ENCODE peak calls at places on chromosomes 16 and 17, in eight cellular contexts. H is MM.1S, K is body of pancreas, X is HCT116, L is left ventricle myocardium inferior, O is OCI-LY7, Y is BE2C, D is AG10803. N is an unnamed sample.

GRCh38 chr16:69107311-69107962 is 2.0 kb downstream of the HAS3 start:
- DNase-seq in H (no peak), K (peak), X (no peak), L (peak), O (no peak), Y (no peak), D (peak), N (no peak)

GRCh38 chr17:45813051-45813731 is 29.1 kb downstream of the CRHR1 start:
- DNase-seq in H (no peak), K (no peak), X (no peak), L (no peak), O (no peak), Y (no peak), D (no peak), N (peak)

GRCh38 chr17:80316431-80316830 is 55.8 kb downstream of the RNF213 start:
- DNase-seq in H (no peak), K (no peak), X (no peak), L (no peak), O (no peak), Y (no peak), D (no peak), N (no peak)

GRCh38 chr16:60413969-60414368 is 1622.3 kb downstream of the CDH8 start:
- DNase-seq in H (no peak), K (no peak), X (no peak), L (no peak), O (no peak), Y (no peak), D (no peak), N (no peak)

GRCh38 chr16:87411375-87412271 is 19.5 kb downstream of the MAP1LC3B start:
- DNase-seq in H (no peak), K (no peak), X (no peak), L (peak), O (no peak), Y (no peak), D (no peak), N (no peak)

GRCh38 chr17:79667746-79668145 is 56.9 kb upstream of the RBFOX3 start:
- DNase-seq in H (no peak), K (no peak), X (no peak), L (peak), O (no peak), Y (no peak), D (no peak), N (no peak)

GRCh38 chr17:70608193-70608592 is 438.9 kb downstream of the KCNJ2 start:
- DNase-seq in H (no peak), K (no peak), X (no peak), L (no peak), O (no peak), Y (no peak), D (no peak), N (peak)

GRCh38 chr17:82627827-82628226 is 20.4 kb downstream of the WDR45B start:
- DNase-seq in H (no peak), K (no peak), X (no peak), L (no peak), O (no peak), Y (no peak), D (no peak), N (no peak)

GRCh38 chr17:17859909-17860760 is 23.3 kb upstream of the SREBF1 start:
- DNase-seq in H (peak), K (peak), X (no peak), L (peak), O (peak), Y (peak), D (peak), N (peak)

GRCh38 chr16:77295896-77296295 is 96.7 kb downstream of the SYCE1L start:
- DNase-seq in H (no peak), K (no peak), X (no peak), L (no peak), O (no peak), Y (no peak), D (no peak), N (peak)

GRCh38 chr16:9333515-9333914 is 242.1 kb downstream of the HAPSTR1 start:
- DNase-seq in H (no peak), K (no peak), X (no peak), L (no peak), O (no peak), Y (no peak), D (no peak), N (no peak)

GRCh38 chr17:35498429-35499178 is 38.9 kb downstream of the SLFN12L start:
- DNase-seq in H (no peak), K (no peak), X (no peak), L (no peak), O (no peak), Y (no peak), D (no peak), N (no peak)

GRCh38 chr16:629289-630023 is 1.3 kb upstream of the WFIKKN1 start:
- DNase-seq in H (no peak), K (peak), X (no peak), L (no peak), O (no peak), Y (peak), D (no peak), N (no peak)

GRCh38 chr17:35313875-35314409 is 59.5 kb downstream of the SLFN11 start:
- DNase-seq in H (no peak), K (no peak), X (no peak), L (peak), O (no peak), Y (no peak), D (no peak), N (no peak)

GRCh38 chr17:6548578-6549330 is 7.6 kb downstream of the PITPNM3 start:
- DNase-seq in H (peak), K (peak), X (no peak), L (no peak), O (peak), Y (no peak), D (no peak), N (no peak)

GRCh38 chr16:84331998-84332780 is 36.1 kb upstream of the ATP2C2 start:
- DNase-seq in H (no peak), K (no peak), X (no peak), L (no peak), O (no peak), Y (no peak), D (peak), N (no peak)

GRCh38 chr16:17467923-17468540 is 2.7 kb downstream of the XYLT1 start:
- DNase-seq in H (peak), K (peak), X (no peak), L (peak), O (peak), Y (peak), D (peak), N (peak)
- TF ChIP-seq CTCF in H (peak), K (peak), X (peak), L (peak), O (peak), Y (peak), D (peak), N (peak)

GRCh38 chr17:33651631-33652030 is 358.5 kb upstream of the ASIC2 start:
- DNase-seq in H (no peak), K (no peak), X (no peak), L (no peak), O (no peak), Y (no peak), D (peak), N (no peak)
- TF ChIP-seq CTCF in H (no peak), K (no peak), X (no peak), L (no peak), O (no peak), Y (peak), D (peak), N (peak)

GRCh38 chr17:10198509-10199249 is at the start of gene GAS7:
- DNase-seq in H (no peak), K (peak), X (no peak), L (peak), O (no peak), Y (no peak), D (no peak), N (peak)
- TF ChIP-seq CTCF in H (no peak), K (no peak), X (no peak), L (no peak), O (no peak), Y (no peak), D (no peak), N (no peak)

DNA sequence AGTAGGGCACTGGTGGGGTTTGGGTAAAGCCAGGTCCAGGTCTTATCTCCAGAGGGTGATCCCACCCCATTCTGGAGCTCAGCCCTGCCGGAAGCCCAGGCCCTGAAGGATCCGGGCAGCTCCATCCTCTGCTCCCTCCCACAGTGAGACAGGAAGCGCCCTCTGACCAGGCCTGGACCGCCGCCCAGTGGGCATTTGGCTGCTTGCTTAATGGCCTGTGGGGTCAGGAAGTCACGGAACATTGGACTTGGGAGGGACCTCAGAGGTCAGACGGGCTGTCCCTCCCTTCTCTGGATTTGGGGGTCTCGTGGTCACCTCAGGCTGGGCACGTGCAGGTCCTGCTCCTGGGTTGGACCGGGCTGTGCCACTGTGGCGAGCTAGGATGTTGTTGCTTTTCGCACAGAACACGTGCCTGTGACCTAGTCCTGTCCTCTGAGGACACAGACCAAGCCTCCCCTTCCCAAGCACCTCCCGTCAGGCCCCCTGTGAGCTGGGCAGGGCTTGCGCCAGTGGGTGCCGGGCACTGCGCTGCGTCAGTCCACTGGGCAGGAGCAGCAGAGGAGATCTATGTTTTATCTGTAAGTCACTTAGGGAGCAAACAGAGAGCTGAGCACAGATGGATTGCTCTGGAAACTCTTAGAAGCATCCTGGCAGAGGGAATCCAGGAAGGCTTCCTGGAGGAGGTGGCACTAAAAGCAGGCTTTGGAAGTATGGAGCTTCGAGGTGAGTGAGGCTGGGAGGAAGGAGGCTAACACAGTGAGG is 49.4 kb upstream of the GSE1 start:
- DNase-seq in H (no peak), K (peak), X (no peak), L (peak), O (no peak), Y (no peak), D (peak), N (peak)
- TF ChIP-seq CTCF in H (no peak), K (no peak), X (no peak), L (peak), O (no peak), Y (no peak), D (no peak), N (peak)

DNA sequence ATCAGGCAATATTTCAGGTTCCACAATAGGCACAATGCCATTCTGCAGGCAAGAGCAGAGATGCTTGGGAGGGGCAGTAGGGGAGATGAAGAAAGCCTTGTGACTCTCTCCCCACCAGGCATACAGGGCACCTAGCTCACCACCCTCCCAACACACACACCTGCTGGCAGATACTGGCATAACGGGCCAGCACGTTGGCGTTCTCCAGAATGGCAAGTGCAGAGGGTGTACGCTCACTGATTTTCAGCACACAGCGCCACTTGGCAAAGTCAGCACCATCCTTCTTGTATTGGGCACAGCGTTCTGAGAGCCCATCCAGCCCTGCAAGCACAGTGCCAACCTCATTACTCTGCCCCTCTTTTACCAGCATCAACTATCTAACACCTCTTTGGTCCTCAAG is 2.2 kb downstream of the ALDOC start:
- DNase-seq in H (no peak), K (no peak), X (no peak), L (no peak), O (no peak), Y (no peak), D (no peak), N (no peak)
- TF ChIP-seq CTCF in H (peak), K (no peak), X (no peak), L (peak), O (no peak), Y (no peak), D (no peak), N (peak)

GRCh38 chr17:57849874-57850754 is at the start of gene MRPS23:
- DNase-seq in H (peak), K (peak), X (peak), L (peak), O (peak), Y (peak), D (peak), N (peak)
- TF ChIP-seq CTCF in H (no peak), K (peak), X (no peak), L (no peak), O (no peak), Y (no peak), D (no peak), N (no peak)